ENCODE peak calls at places on chromosomes 4 and X, in five cellular contexts. One of them, this sample, is unnamed.

GRCh38 chr4:47215759-47216158 is 184.4 kb downstream of the GABRB1 start:
- DNase-seq in astrocyte of the spinal cord: peak
- DNase-seq in MM.1S: no peak
- DNase-seq in upper lobe of left lung: no peak
- DNase-seq in cardiac fibroblast: peak
- DNase-seq in this sample: no peak

GRCh38 chrX:72057331-72057730 is 74.4 kb downstream of the RTL5 start:
- DNase-seq in astrocyte of the spinal cord: no peak
- DNase-seq in MM.1S: no peak
- DNase-seq in upper lobe of left lung: no peak
- DNase-seq in cardiac fibroblast: no peak
- DNase-seq in this sample: no peak

GRCh38 chr4:91622925-91623600 is 680.7 kb upstream of the GRID2 start:
- DNase-seq in astrocyte of the spinal cord: no peak
- DNase-seq in MM.1S: no peak
- DNase-seq in upper lobe of left lung: no peak
- DNase-seq in cardiac fibroblast: no peak
- DNase-seq in this sample: no peak

GRCh38 chr4:76377922-76378321 is 43.0 kb downstream of the CCDC158 start:
- DNase-seq in astrocyte of the spinal cord: peak
- DNase-seq in MM.1S: peak
- DNase-seq in upper lobe of left lung: no peak
- DNase-seq in cardiac fibroblast: peak
- DNase-seq in this sample: peak

GRCh38 chr4:114015444-114015899 is 36.0 kb upstream of the ARSJ start:
- DNase-seq in astrocyte of the spinal cord: peak
- DNase-seq in MM.1S: no peak
- DNase-seq in upper lobe of left lung: no peak
- DNase-seq in cardiac fibroblast: peak
- DNase-seq in this sample: no peak

GRCh38 chr4:24956763-24957162 is 43.9 kb upstream of the CCDC149 start:
- DNase-seq in astrocyte of the spinal cord: no peak
- DNase-seq in MM.1S: no peak
- DNase-seq in upper lobe of left lung: no peak
- DNase-seq in cardiac fibroblast: no peak
- DNase-seq in this sample: no peak

GRCh38 chr4:114563536-114564315 is 34.9 kb upstream of the UGT8 start:
- DNase-seq in astrocyte of the spinal cord: peak
- DNase-seq in MM.1S: no peak
- DNase-seq in upper lobe of left lung: no peak
- DNase-seq in cardiac fibroblast: no peak
- DNase-seq in this sample: no peak

GRCh38 chr4:24551492-24552330 is 32.6 kb downstream of the DHX15 start:
- DNase-seq in astrocyte of the spinal cord: no peak
- DNase-seq in MM.1S: no peak
- DNase-seq in upper lobe of left lung: no peak
- DNase-seq in cardiac fibroblast: peak
- DNase-seq in this sample: no peak

GRCh38 chr4:4852591-4853362 is 6.7 kb upstream of the MSX1 start:
- DNase-seq in astrocyte of the spinal cord: peak
- DNase-seq in MM.1S: no peak
- DNase-seq in upper lobe of left lung: peak
- DNase-seq in cardiac fibroblast: peak
- DNase-seq in this sample: peak

GRCh38 chr4:62457356-62457755 is 1257.2 kb downstream of the ADGRL3 start:
- DNase-seq in astrocyte of the spinal cord: no peak
- DNase-seq in MM.1S: no peak
- DNase-seq in upper lobe of left lung: no peak
- DNase-seq in cardiac fibroblast: no peak
- DNase-seq in this sample: no peak

GRCh38 chrX:36573720-36574119 is 434.4 kb upstream of the FAM47C start:
- DNase-seq in astrocyte of the spinal cord: no peak
- DNase-seq in MM.1S: no peak
- DNase-seq in upper lobe of left lung: no peak
- DNase-seq in cardiac fibroblast: no peak
- DNase-seq in this sample: no peak

GRCh38 chr4:73615613-73616012 is 4.6 kb downstream of the RASSF6 start:
- DNase-seq in astrocyte of the spinal cord: no peak
- DNase-seq in MM.1S: no peak
- DNase-seq in upper lobe of left lung: no peak
- DNase-seq in cardiac fibroblast: no peak
- DNase-seq in this sample: no peak

GRCh38 chrX:153881281-153881680 is 4.7 kb downstream of the L1CAM start:
- DNase-seq in astrocyte of the spinal cord: no peak
- DNase-seq in MM.1S: no peak
- DNase-seq in upper lobe of left lung: no peak
- DNase-seq in cardiac fibroblast: no peak
- DNase-seq in this sample: no peak

GRCh38 chrX:95056901-95057300 is 1382.9 kb downstream of the FAM133A start:
- DNase-seq in astrocyte of the spinal cord: peak
- DNase-seq in MM.1S: no peak
- DNase-seq in upper lobe of left lung: no peak
- DNase-seq in cardiac fibroblast: peak
- DNase-seq in this sample: no peak

GRCh38 chrX:20066968-20067708 is 49.6 kb downstream of the MAP7D2 start:
- DNase-seq in astrocyte of the spinal cord: peak
- DNase-seq in MM.1S: peak
- DNase-seq in upper lobe of left lung: no peak
- DNase-seq in cardiac fibroblast: peak
- DNase-seq in this sample: no peak

GRCh38 chr4:13365195-13365594 is 118.9 kb downstream of the RAB28 start:
- DNase-seq in astrocyte of the spinal cord: no peak
- DNase-seq in MM.1S: no peak
- DNase-seq in upper lobe of left lung: no peak
- DNase-seq in cardiac fibroblast: no peak
- DNase-seq in this sample: no peak

GRCh38 chr4:79442422-79442821 is 34.4 kb upstream of the GK2 start:
- DNase-seq in astrocyte of the spinal cord: no peak
- DNase-seq in MM.1S: no peak
- DNase-seq in upper lobe of left lung: no peak
- DNase-seq in cardiac fibroblast: peak
- DNase-seq in this sample: no peak

GRCh38 chr4:168631241-168632151 is 134.6 kb downstream of the PALLD start:
- DNase-seq in astrocyte of the spinal cord: peak
- DNase-seq in MM.1S: no peak
- DNase-seq in upper lobe of left lung: peak
- DNase-seq in cardiac fibroblast: peak
- DNase-seq in this sample: peak

GRCh38 chrX:115518113-115518512 is 42.9 kb upstream of the PLS3 start:
- DNase-seq in astrocyte of the spinal cord: no peak
- DNase-seq in MM.1S: no peak
- DNase-seq in upper lobe of left lung: no peak
- DNase-seq in cardiac fibroblast: no peak
- DNase-seq in this sample: no peak

GRCh38 chr4:143616771-143617170 is 83.7 kb downstream of the FREM3 start:
- DNase-seq in astrocyte of the spinal cord: peak
- DNase-seq in MM.1S: no peak
- DNase-seq in upper lobe of left lung: no peak
- DNase-seq in cardiac fibroblast: peak
- DNase-seq in this sample: no peak

GRCh38 chr4:123090886-123091285 is 168.5 kb upstream of the NUDT6 start:
- DNase-seq in astrocyte of the spinal cord: no peak
- DNase-seq in MM.1S: no peak
- DNase-seq in upper lobe of left lung: no peak
- DNase-seq in cardiac fibroblast: no peak
- DNase-seq in this sample: no peak

GRCh38 chr4:123093247-123093646 is 170.8 kb upstream of the NUDT6 start:
- DNase-seq in astrocyte of the spinal cord: no peak
- DNase-seq in MM.1S: no peak
- DNase-seq in upper lobe of left lung: no peak
- DNase-seq in cardiac fibroblast: no peak
- DNase-seq in this sample: no peak

GRCh38 chr4:123092603-123093002 is 170.2 kb upstream of the NUDT6 start:
- DNase-seq in astrocyte of the spinal cord: no peak
- DNase-seq in MM.1S: no peak
- DNase-seq in upper lobe of left lung: no peak
- DNase-seq in cardiac fibroblast: no peak
- DNase-seq in this sample: no peak

GRCh38 chr4:123096038-123096437 is 173.6 kb upstream of the NUDT6 start:
- DNase-seq in astrocyte of the spinal cord: no peak
- DNase-seq in MM.1S: no peak
- DNase-seq in upper lobe of left lung: no peak
- DNase-seq in cardiac fibroblast: peak
- DNase-seq in this sample: no peak
- TF ChIP-seq CTCF in astrocyte of the spinal cord: no peak
- TF ChIP-seq CTCF in MM.1S: peak
- TF ChIP-seq CTCF in upper lobe of left lung: no peak
- TF ChIP-seq CTCF in cardiac fibroblast: peak
- TF ChIP-seq CTCF in this sample: peak

GRCh38 chr4:70654605-70655011 is 11.7 kb downstream of the JCHAIN start:
- DNase-seq in astrocyte of the spinal cord: no peak
- DNase-seq in MM.1S: no peak
- DNase-seq in upper lobe of left lung: no peak
- DNase-seq in cardiac fibroblast: peak
- DNase-seq in this sample: no peak

GRCh38 chr4:70657326-70657725 is 9.0 kb downstream of the JCHAIN start:
- DNase-seq in astrocyte of the spinal cord: no peak
- DNase-seq in MM.1S: no peak
- DNase-seq in upper lobe of left lung: no peak
- DNase-seq in cardiac fibroblast: no peak
- DNase-seq in this sample: no peak

DNA sequence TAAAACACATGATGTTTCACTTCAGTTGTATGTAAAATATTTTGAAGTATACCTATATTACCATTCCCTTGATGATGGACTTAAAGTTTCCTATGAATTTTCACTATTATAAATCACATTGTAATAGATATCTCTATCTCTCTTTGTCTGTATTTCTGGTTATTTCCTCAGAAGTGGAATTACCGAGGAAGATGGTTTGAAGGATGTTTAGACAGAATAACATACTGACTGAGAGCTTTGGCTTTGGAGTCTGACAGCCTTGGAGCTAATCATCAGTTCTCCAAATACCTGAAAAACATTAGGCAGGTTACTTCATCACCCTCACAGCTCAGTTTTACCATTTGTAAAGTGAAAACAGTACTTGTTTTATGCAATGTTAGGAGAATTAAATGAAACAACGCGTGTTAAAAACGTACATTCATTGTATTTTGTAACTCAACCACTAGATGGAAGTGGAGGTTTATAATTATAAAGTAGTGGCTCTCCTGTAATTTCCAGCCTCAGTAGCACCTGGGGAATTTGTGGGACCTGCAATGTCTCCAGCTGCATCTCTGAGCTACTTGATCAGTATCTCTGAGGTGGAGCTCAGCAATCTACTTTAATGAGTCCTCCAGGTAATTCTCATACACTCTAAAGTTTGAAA is 14.3 kb downstream of the JCHAIN start:
- DNase-seq in astrocyte of the spinal cord: peak
- DNase-seq in MM.1S: peak
- DNase-seq in upper lobe of left lung: no peak
- DNase-seq in cardiac fibroblast: peak
- DNase-seq in this sample: no peak
- TF ChIP-seq CTCF in astrocyte of the spinal cord: peak
- TF ChIP-seq CTCF in MM.1S: peak
- TF ChIP-seq CTCF in upper lobe of left lung: peak
- TF ChIP-seq CTCF in cardiac fibroblast: peak
- TF ChIP-seq CTCF in this sample: peak

GRCh38 chrX:16739574-16739973 is 20.2 kb downstream of the SYAP1 start:
- DNase-seq in astrocyte of the spinal cord: no peak
- DNase-seq in MM.1S: no peak
- DNase-seq in upper lobe of left lung: no peak
- DNase-seq in cardiac fibroblast: peak
- DNase-seq in this sample: no peak

GRCh38 chrX:16745102-16745501 is 25.7 kb downstream of the SYAP1 start:
- DNase-seq in astrocyte of the spinal cord: no peak
- DNase-seq in MM.1S: no peak
- DNase-seq in upper lobe of left lung: no peak
- DNase-seq in cardiac fibroblast: no peak
- DNase-seq in this sample: no peak

GRCh38 chrX:16748425-16748824 is 29.0 kb downstream of the SYAP1 start:
- DNase-seq in astrocyte of the spinal cord: no peak
- DNase-seq in MM.1S: no peak
- DNase-seq in upper lobe of left lung: no peak
- DNase-seq in cardiac fibroblast: no peak
- DNase-seq in this sample: no peak

GRCh38 chrX:16745659-16746058 is 26.2 kb downstream of the SYAP1 start:
- DNase-seq in astrocyte of the spinal cord: no peak
- DNase-seq in MM.1S: no peak
- DNase-seq in upper lobe of left lung: no peak
- DNase-seq in cardiac fibroblast: no peak
- DNase-seq in this sample: no peak

DNA sequence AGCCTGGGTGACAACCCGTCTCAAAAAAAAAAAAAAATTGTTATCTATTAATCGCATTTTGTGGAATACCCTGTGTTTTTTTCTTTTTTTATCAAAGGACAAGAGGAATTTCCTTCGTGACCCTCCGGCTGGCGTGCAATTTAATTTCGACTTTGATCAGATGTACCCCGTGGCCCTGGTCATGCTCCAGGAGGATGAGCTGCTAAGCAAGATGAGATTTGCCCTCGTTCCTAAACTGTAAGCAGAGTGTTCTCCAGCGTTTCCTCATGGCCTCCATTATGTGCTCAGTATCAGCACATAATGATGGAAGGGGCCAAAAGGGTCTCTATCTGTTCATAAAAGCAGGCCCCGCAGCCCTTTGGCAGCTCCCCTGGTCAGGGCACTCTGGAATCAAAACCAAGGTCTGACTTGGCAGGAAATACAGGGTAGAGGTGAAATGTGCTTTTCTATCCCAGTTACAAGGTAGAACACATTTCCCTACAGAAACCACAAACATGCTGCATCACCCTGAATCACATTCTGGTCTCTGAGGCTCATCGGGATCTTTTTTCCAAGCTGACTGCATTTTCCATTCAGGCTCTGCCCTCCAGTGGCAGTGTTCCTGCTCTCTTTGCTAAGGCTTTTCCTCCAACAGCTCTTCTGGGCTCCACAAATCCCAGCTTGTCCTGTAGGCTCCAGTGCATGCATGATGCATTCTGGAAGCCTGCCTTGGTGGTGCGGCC is 24.4 kb downstream of the SYAP1 start:
- DNase-seq in astrocyte of the spinal cord: peak
- DNase-seq in MM.1S: no peak
- DNase-seq in upper lobe of left lung: no peak
- DNase-seq in cardiac fibroblast: peak
- DNase-seq in this sample: no peak
- TF ChIP-seq CTCF in astrocyte of the spinal cord: peak
- TF ChIP-seq CTCF in MM.1S: no peak
- TF ChIP-seq CTCF in upper lobe of left lung: no peak
- TF ChIP-seq CTCF in cardiac fibroblast: peak
- TF ChIP-seq CTCF in this sample: no peak

GRCh38 chr4:103787057-103787456 is 67.3 kb upstream of the TACR3 start:
- DNase-seq in astrocyte of the spinal cord: no peak
- DNase-seq in MM.1S: no peak
- DNase-seq in upper lobe of left lung: no peak
- DNase-seq in cardiac fibroblast: no peak
- DNase-seq in this sample: no peak

GRCh38 chr4:103786593-103786992 is 66.8 kb upstream of the TACR3 start:
- DNase-seq in astrocyte of the spinal cord: no peak
- DNase-seq in MM.1S: no peak
- DNase-seq in upper lobe of left lung: no peak
- DNase-seq in cardiac fibroblast: no peak
- DNase-seq in this sample: no peak

DNA sequence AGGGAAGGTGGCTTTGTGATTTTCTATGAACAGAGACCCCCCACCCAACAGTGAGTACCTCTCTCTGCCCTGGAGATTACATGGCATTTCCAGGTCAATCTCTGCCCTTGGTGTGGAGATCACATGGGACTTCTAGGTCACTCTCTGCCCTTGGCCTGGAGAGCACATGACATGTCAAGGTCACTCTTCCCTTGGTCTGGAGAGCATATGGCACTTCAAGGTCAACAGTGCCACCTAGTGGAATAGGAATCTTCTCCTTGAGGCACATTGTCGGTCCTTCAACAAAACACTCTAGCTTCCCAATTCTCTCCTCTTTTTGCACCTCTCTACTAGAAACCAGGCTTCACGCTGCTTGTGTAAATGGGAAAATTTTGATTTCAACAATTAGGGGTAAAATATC is 66.2 kb upstream of the TACR3 start:
- DNase-seq in astrocyte of the spinal cord: peak
- DNase-seq in MM.1S: peak
- DNase-seq in upper lobe of left lung: no peak
- DNase-seq in cardiac fibroblast: peak
- DNase-seq in this sample: peak
- TF ChIP-seq CTCF in astrocyte of the spinal cord: peak
- TF ChIP-seq CTCF in MM.1S: peak
- TF ChIP-seq CTCF in upper lobe of left lung: no peak
- TF ChIP-seq CTCF in cardiac fibroblast: peak
- TF ChIP-seq CTCF in this sample: peak

This sample was measured in glutamatergic neuron.